ENCODE peak calls at places on chromosome 4, in ten cellular contexts. One of them, this sample, is unnamed.

GRCh38 chr4:120659626-120660170 is 262.8 kb downstream of the PRDM5 start:
- DNase-seq in endothelial cell: no peak
- DNase-seq in GM10248: no peak
- DNase-seq in HFF-Myc: no peak
- DNase-seq in RPMI8226: no peak
- DNase-seq in activated T-cell treated with anti-CD3 and anti-CD28 coated beads for 24 hours: no peak
- DNase-seq in memory B cell: no peak
- DNase-seq in COR-L47: no peak
- DNase-seq in stimulated activated CD4-positive, alpha-beta T cell treated with anti-CD3 and anti-CD28 coated beads, Interleukin-1b, Interleukin-23, amount 100 ng/mL, for 1 hour: no peak
- DNase-seq in fibroblast of mammary gland: peak; percentile 57
- DNase-seq in this sample: no peak

GRCh38 chr4:8904666-8905065 is 33.0 kb upstream of the HMX1 start:
- DNase-seq in HFF-Myc: no peak
- DNase-seq in RPMI8226: no peak
- DNase-seq in stimulated activated CD4-positive, alpha-beta T cell treated with anti-CD3 and anti-CD28 coated beads, Interleukin-1b, Interleukin-23, amount 100 ng/mL, for 1 hour: no peak
- DNase-seq in COR-L47: no peak
- DNase-seq in GM10248: no peak
- DNase-seq in activated T-cell treated with anti-CD3 and anti-CD28 coated beads for 24 hours: no peak
- DNase-seq in endothelial cell: no peak
- DNase-seq in memory B cell: no peak
- DNase-seq in fibroblast of mammary gland: no peak
- DNase-seq in this sample: no peak

GRCh38 chr4:89829470-89830138 is 7.4 kb downstream of the SNCA start:
- DNase-seq in RPMI8226: no peak
- DNase-seq in memory B cell: no peak
- DNase-seq in HFF-Myc: no peak
- DNase-seq in fibroblast of mammary gland: peak; percentile 4
- DNase-seq in activated T-cell treated with anti-CD3 and anti-CD28 coated beads for 24 hours: no peak
- DNase-seq in endothelial cell: peak; percentile 9
- DNase-seq in stimulated activated CD4-positive, alpha-beta T cell treated with anti-CD3 and anti-CD28 coated beads, Interleukin-1b, Interleukin-23, amount 100 ng/mL, for 1 hour: no peak
- DNase-seq in COR-L47: no peak
- DNase-seq in GM10248: peak; percentile 40
- DNase-seq in this sample: no peak

GRCh38 chr4:40811886-40812857 is 62.4 kb downstream of the NSUN7 start:
- DNase-seq in COR-L47: no peak
- DNase-seq in GM10248: no peak
- DNase-seq in memory B cell: no peak
- DNase-seq in fibroblast of mammary gland: peak; percentile 36
- DNase-seq in activated T-cell treated with anti-CD3 and anti-CD28 coated beads for 24 hours: no peak
- DNase-seq in stimulated activated CD4-positive, alpha-beta T cell treated with anti-CD3 and anti-CD28 coated beads, Interleukin-1b, Interleukin-23, amount 100 ng/mL, for 1 hour: no peak
- DNase-seq in RPMI8226: no peak
- DNase-seq in endothelial cell: no peak
- DNase-seq in HFF-Myc: no peak
- DNase-seq in this sample: no peak

GRCh38 chr4:100566396-100566795 is 48.6 kb upstream of the EMCN start:
- DNase-seq in GM10248: no peak
- DNase-seq in memory B cell: no peak
- DNase-seq in activated T-cell treated with anti-CD3 and anti-CD28 coated beads for 24 hours: no peak
- DNase-seq in stimulated activated CD4-positive, alpha-beta T cell treated with anti-CD3 and anti-CD28 coated beads, Interleukin-1b, Interleukin-23, amount 100 ng/mL, for 1 hour: no peak
- DNase-seq in COR-L47: no peak
- DNase-seq in RPMI8226: no peak
- DNase-seq in endothelial cell: no peak
- DNase-seq in HFF-Myc: no peak
- DNase-seq in fibroblast of mammary gland: no peak
- DNase-seq in this sample: no peak

GRCh38 chr4:25108556-25108955 is 51.7 kb downstream of the SEPSECS start:
- DNase-seq in RPMI8226: no peak
- DNase-seq in fibroblast of mammary gland: no peak
- DNase-seq in endothelial cell: no peak
- DNase-seq in activated T-cell treated with anti-CD3 and anti-CD28 coated beads for 24 hours: no peak
- DNase-seq in COR-L47: no peak
- DNase-seq in HFF-Myc: no peak
- DNase-seq in memory B cell: no peak
- DNase-seq in GM10248: peak; percentile 7
- DNase-seq in stimulated activated CD4-positive, alpha-beta T cell treated with anti-CD3 and anti-CD28 coated beads, Interleukin-1b, Interleukin-23, amount 100 ng/mL, for 1 hour: no peak
- DNase-seq in this sample: no peak

GRCh38 chr4:30945586-30945985 is 225.4 kb downstream of the PCDH7 start:
- DNase-seq in HFF-Myc: no peak
- DNase-seq in memory B cell: no peak
- DNase-seq in GM10248: no peak
- DNase-seq in RPMI8226: no peak
- DNase-seq in activated T-cell treated with anti-CD3 and anti-CD28 coated beads for 24 hours: no peak
- DNase-seq in fibroblast of mammary gland: no peak
- DNase-seq in stimulated activated CD4-positive, alpha-beta T cell treated with anti-CD3 and anti-CD28 coated beads, Interleukin-1b, Interleukin-23, amount 100 ng/mL, for 1 hour: no peak
- DNase-seq in endothelial cell: no peak
- DNase-seq in COR-L47: no peak
- DNase-seq in this sample: no peak

GRCh38 chr4:52873861-52874343 is 11.8 kb downstream of the RASL11B start:
- DNase-seq in fibroblast of mammary gland: no peak
- DNase-seq in COR-L47: no peak
- DNase-seq in RPMI8226: no peak
- DNase-seq in endothelial cell: no peak
- DNase-seq in activated T-cell treated with anti-CD3 and anti-CD28 coated beads for 24 hours: no peak
- DNase-seq in stimulated activated CD4-positive, alpha-beta T cell treated with anti-CD3 and anti-CD28 coated beads, Interleukin-1b, Interleukin-23, amount 100 ng/mL, for 1 hour: no peak
- DNase-seq in GM10248: no peak
- DNase-seq in HFF-Myc: no peak
- DNase-seq in memory B cell: no peak
- DNase-seq in this sample: peak; percentile 55

GRCh38 chr4:76060506-76060905 is 14.0 kb upstream of the ART3 start:
- DNase-seq in activated T-cell treated with anti-CD3 and anti-CD28 coated beads for 24 hours: no peak
- DNase-seq in endothelial cell: no peak
- DNase-seq in RPMI8226: no peak
- DNase-seq in GM10248: no peak
- DNase-seq in HFF-Myc: no peak
- DNase-seq in stimulated activated CD4-positive, alpha-beta T cell treated with anti-CD3 and anti-CD28 coated beads, Interleukin-1b, Interleukin-23, amount 100 ng/mL, for 1 hour: no peak
- DNase-seq in fibroblast of mammary gland: no peak
- DNase-seq in memory B cell: no peak
- DNase-seq in COR-L47: no peak
- DNase-seq in this sample: no peak

GRCh38 chr4:152115794-152116193 is 355.0 kb upstream of the GATB start:
- DNase-seq in GM10248: peak; percentile 40
- DNase-seq in fibroblast of mammary gland: no peak
- DNase-seq in stimulated activated CD4-positive, alpha-beta T cell treated with anti-CD3 and anti-CD28 coated beads, Interleukin-1b, Interleukin-23, amount 100 ng/mL, for 1 hour: no peak
- DNase-seq in COR-L47: no peak
- DNase-seq in memory B cell: no peak
- DNase-seq in activated T-cell treated with anti-CD3 and anti-CD28 coated beads for 24 hours: no peak
- DNase-seq in HFF-Myc: no peak
- DNase-seq in RPMI8226: no peak
- DNase-seq in endothelial cell: peak; percentile 25
- DNase-seq in this sample: no peak

GRCh38 chr4:118086334-118086733 is 52.0 kb downstream of the NDST3 start:
- DNase-seq in COR-L47: no peak
- DNase-seq in HFF-Myc: peak; percentile 70
- DNase-seq in memory B cell: no peak
- DNase-seq in fibroblast of mammary gland: peak; percentile 44
- DNase-seq in endothelial cell: no peak
- DNase-seq in stimulated activated CD4-positive, alpha-beta T cell treated with anti-CD3 and anti-CD28 coated beads, Interleukin-1b, Interleukin-23, amount 100 ng/mL, for 1 hour: no peak
- DNase-seq in activated T-cell treated with anti-CD3 and anti-CD28 coated beads for 24 hours: no peak
- DNase-seq in RPMI8226: no peak
- DNase-seq in GM10248: no peak
- DNase-seq in this sample: no peak

GRCh38 chr4:37243722-37244582 is 591 bp upstream of the NWD2 start:
- DNase-seq in COR-L47: no peak
- DNase-seq in endothelial cell: peak; percentile 31
- DNase-seq in memory B cell: no peak
- DNase-seq in fibroblast of mammary gland: peak; percentile 11
- DNase-seq in stimulated activated CD4-positive, alpha-beta T cell treated with anti-CD3 and anti-CD28 coated beads, Interleukin-1b, Interleukin-23, amount 100 ng/mL, for 1 hour: no peak
- DNase-seq in GM10248: peak; percentile 12
- DNase-seq in activated T-cell treated with anti-CD3 and anti-CD28 coated beads for 24 hours: no peak
- DNase-seq in RPMI8226: no peak
- DNase-seq in HFF-Myc: no peak
- DNase-seq in this sample: peak; percentile 73

GRCh38 chr4:25552580-25553271 is 102.9 kb upstream of the SLC34A2 start:
- DNase-seq in endothelial cell: no peak
- DNase-seq in RPMI8226: no peak
- DNase-seq in GM10248: no peak
- DNase-seq in HFF-Myc: no peak
- DNase-seq in COR-L47: no peak
- DNase-seq in fibroblast of mammary gland: no peak
- DNase-seq in memory B cell: no peak
- DNase-seq in activated T-cell treated with anti-CD3 and anti-CD28 coated beads for 24 hours: no peak
- DNase-seq in stimulated activated CD4-positive, alpha-beta T cell treated with anti-CD3 and anti-CD28 coated beads, Interleukin-1b, Interleukin-23, amount 100 ng/mL, for 1 hour: no peak
- DNase-seq in this sample: no peak

GRCh38 chr4:189046642-189047041 is 894.0 kb upstream of the FRG1 start:
- DNase-seq in RPMI8226: no peak
- DNase-seq in stimulated activated CD4-positive, alpha-beta T cell treated with anti-CD3 and anti-CD28 coated beads, Interleukin-1b, Interleukin-23, amount 100 ng/mL, for 1 hour: no peak
- DNase-seq in GM10248: no peak
- DNase-seq in memory B cell: no peak
- DNase-seq in HFF-Myc: no peak
- DNase-seq in activated T-cell treated with anti-CD3 and anti-CD28 coated beads for 24 hours: no peak
- DNase-seq in fibroblast of mammary gland: peak; percentile 49
- DNase-seq in endothelial cell: no peak
- DNase-seq in COR-L47: no peak
- DNase-seq in this sample: no peak

GRCh38 chr4:73669410-73670183 is 49.4 kb upstream of the RASSF6 start:
- DNase-seq in memory B cell: no peak
- DNase-seq in endothelial cell: no peak
- DNase-seq in COR-L47: peak; percentile 41
- DNase-seq in HFF-Myc: no peak
- DNase-seq in RPMI8226: no peak
- DNase-seq in GM10248: no peak
- DNase-seq in activated T-cell treated with anti-CD3 and anti-CD28 coated beads for 24 hours: no peak
- DNase-seq in fibroblast of mammary gland: no peak
- DNase-seq in stimulated activated CD4-positive, alpha-beta T cell treated with anti-CD3 and anti-CD28 coated beads, Interleukin-1b, Interleukin-23, amount 100 ng/mL, for 1 hour: no peak
- DNase-seq in this sample: no peak

GRCh38 chr4:19689511-19689910 is 562.2 kb upstream of the SLIT2 start:
- DNase-seq in GM10248: no peak
- DNase-seq in stimulated activated CD4-positive, alpha-beta T cell treated with anti-CD3 and anti-CD28 coated beads, Interleukin-1b, Interleukin-23, amount 100 ng/mL, for 1 hour: no peak
- DNase-seq in RPMI8226: no peak
- DNase-seq in activated T-cell treated with anti-CD3 and anti-CD28 coated beads for 24 hours: no peak
- DNase-seq in HFF-Myc: no peak
- DNase-seq in fibroblast of mammary gland: peak; percentile 41
- DNase-seq in memory B cell: no peak
- DNase-seq in COR-L47: no peak
- DNase-seq in endothelial cell: no peak
- DNase-seq in this sample: no peak

GRCh38 chr4:152308925-152309324 is 227.0 kb downstream of the FBXW7 start:
- DNase-seq in activated T-cell treated with anti-CD3 and anti-CD28 coated beads for 24 hours: no peak
- DNase-seq in GM10248: no peak
- DNase-seq in memory B cell: no peak
- DNase-seq in endothelial cell: no peak
- DNase-seq in RPMI8226: no peak
- DNase-seq in COR-L47: peak; percentile 52
- DNase-seq in fibroblast of mammary gland: no peak
- DNase-seq in HFF-Myc: peak; percentile 35
- DNase-seq in stimulated activated CD4-positive, alpha-beta T cell treated with anti-CD3 and anti-CD28 coated beads, Interleukin-1b, Interleukin-23, amount 100 ng/mL, for 1 hour: no peak
- DNase-seq in this sample: no peak

GRCh38 chr4:90904018-90904417 is 776.8 kb downstream of the CCSER1 start:
- DNase-seq in fibroblast of mammary gland: no peak
- DNase-seq in activated T-cell treated with anti-CD3 and anti-CD28 coated beads for 24 hours: no peak
- DNase-seq in COR-L47: peak; percentile 22
- DNase-seq in GM10248: no peak
- DNase-seq in stimulated activated CD4-positive, alpha-beta T cell treated with anti-CD3 and anti-CD28 coated beads, Interleukin-1b, Interleukin-23, amount 100 ng/mL, for 1 hour: no peak
- DNase-seq in memory B cell: no peak
- DNase-seq in RPMI8226: no peak
- DNase-seq in endothelial cell: no peak
- DNase-seq in HFF-Myc: no peak
- DNase-seq in this sample: no peak